ENCODE peak calls at places on chromosomes 11 and 22, in eight cellular contexts. T is WTC11, W is GM10248, M is nephron progenitor cell, N is Calu3, D is omental fat pad, K is OCI-LY7, R is natural killer cell. C is an unnamed sample.

GRCh38 chr11:91178366-91178765 is 955.5 kb upstream of the CHORDC1 start:
- DNase-seq in T (no peak), K (no peak), W (no peak), D (no peak), R (no peak), N (no peak), M (no peak), C (no peak)

GRCh38 chr11:79088967-79089366 is 351.9 kb downstream of the TENM4 start:
- DNase-seq in T (no peak), D (no peak), K (no peak), M (no peak), W (no peak), R (no peak), N (no peak), C (no peak)

GRCh38 chr11:15091620-15092019 is 18.2 kb downstream of the CALCB start:
- DNase-seq in N (no peak), T (no peak), W (no peak), R (no peak), D (no peak), K (peak), M (no peak), C (no peak)

GRCh38 chr11:66493124-66493523 is 12.9 kb downstream of the DPP3 start:
- DNase-seq in D (no peak), R (no peak), K (no peak), T (no peak), M (no peak), W (no peak), N (no peak), C (no peak)

GRCh38 chr11:104106136-104106754 is 57.7 kb downstream of the PDGFD start:
- DNase-seq in N (no peak), M (no peak), K (no peak), D (no peak), R (no peak), T (no peak), W (no peak), C (no peak)

GRCh38 chr11:66081505-66081904 is 11.4 kb downstream of the PACS1 start:
- DNase-seq in K (peak), T (no peak), R (peak), N (peak), D (no peak), W (peak), M (no peak), C (no peak)

GRCh38 chr11:35292290-35292689 is 127.1 kb downstream of the SLC1A2 start:
- DNase-seq in N (no peak), W (no peak), M (no peak), K (no peak), T (no peak), R (no peak), D (no peak), C (no peak)

GRCh38 chr11:63595296-63595695 is 18.9 kb downstream of the PLAAT3 start:
- DNase-seq in D (no peak), T (no peak), N (no peak), W (no peak), M (no peak), K (no peak), R (no peak), C (no peak)

GRCh38 chr11:59102259-59102765 is 4.7 kb upstream of the FAM111B start:
- DNase-seq in K (peak), R (no peak), T (peak), D (no peak), M (peak), N (peak), W (peak), C (peak)

GRCh38 chr11:20112291-20113146 is 47.8 kb downstream of the DBX1 start:
- DNase-seq in W (no peak), D (peak), T (no peak), K (no peak), N (peak), M (no peak), R (no peak), C (no peak)

GRCh38 chr11:40722179-40722795 is 737.2 kb downstream of the LRRC4C start:
- DNase-seq in N (no peak), D (no peak), M (peak), T (peak), K (no peak), R (no peak), W (peak), C (peak)

GRCh38 chr22:32771761-32772160 is 29.7 kb upstream of the TIMP3 start:
- DNase-seq in N (no peak), R (no peak), K (no peak), T (no peak), W (no peak), D (no peak), M (no peak), C (no peak)

GRCh38 chr22:39384750-39385480 is 14.7 kb upstream of the TAB1 start:
- DNase-seq in T (peak), D (no peak), N (peak), K (peak), M (peak), W (peak), R (no peak), C (no peak)

GRCh38 chr22:35684270-35684700 is 33.4 kb upstream of the APOL5 start:
- DNase-seq in T (peak), R (no peak), D (no peak), N (peak), M (no peak), W (no peak), K (peak), C (no peak)

GRCh38 chr11:69467196-69467595 is 14.3 kb upstream of the LINC01488 start:
- DNase-seq in W (no peak), T (no peak), N (no peak), D (no peak), R (no peak), M (no peak), K (no peak), C (no peak)

GRCh38 chr11:112770487-112770886 is 190.7 kb upstream of the NCAM1 start:
- DNase-seq in M (no peak), R (no peak), K (no peak), N (no peak), T (no peak), D (no peak), W (no peak), C (no peak)

GRCh38 chr22:45529097-45529496 is 26.4 kb downstream of the FBLN1 start:
- DNase-seq in T (no peak), D (no peak), R (no peak), M (no peak), N (no peak), W (no peak), K (no peak), C (no peak)

GRCh38 chr22:32177221-32177765 is 18.2 kb upstream of the C22orf42 start:
- DNase-seq in M (no peak), R (no peak), K (no peak), D (no peak), N (no peak), W (no peak), T (no peak), C (no peak)

GRCh38 chr22:36616682-36617081 is 86.9 kb downstream of the CACNG2 start:
- DNase-seq in W (no peak), K (no peak), N (no peak), T (no peak), D (no peak), M (no peak), R (no peak), C (no peak)

GRCh38 chr11:26571861-26572654 is at the start of gene MUC15:
- DNase-seq in N (no peak), T (no peak), D (no peak), R (no peak), M (no peak), W (no peak), K (no peak), C (no peak)

GRCh38 chr11:74453373-74453975 is 13.9 kb downstream of the KCNE3 start:
- DNase-seq in K (peak), T (peak), W (peak), D (peak), N (peak), M (peak), R (peak), C (peak)

GRCh38 chr11:31794546-31794945 is 16.6 kb downstream of the PAX6 start:
- DNase-seq in D (no peak), M (no peak), W (no peak), R (no peak), K (no peak), N (no peak), T (no peak), C (no peak)

GRCh38 chr22:25027959-25028840 is 75.7 kb downstream of the KIAA1671 start:
- DNase-seq in D (peak), N (peak), W (no peak), T (peak), K (no peak), R (no peak), M (peak), C (no peak)

GRCh38 chr11:125245299-125245698 is 80.7 kb downstream of the PKNOX2 start:
- DNase-seq in K (no peak), M (no peak), D (no peak), N (no peak), T (no peak), W (no peak), R (no peak), C (no peak)

GRCh38 chr11:113256431-113257227 is 57.8 kb upstream of the TTC12 start:
- DNase-seq in K (no peak), T (no peak), D (no peak), R (no peak), W (no peak), N (no peak), M (no peak), C (no peak)

GRCh38 chr11:75768112-75768908 is at the start of gene DGAT2:
- DNase-seq in R (peak), K (peak), N (peak), T (peak), M (peak), D (no peak), W (peak), C (peak)

DNA sequence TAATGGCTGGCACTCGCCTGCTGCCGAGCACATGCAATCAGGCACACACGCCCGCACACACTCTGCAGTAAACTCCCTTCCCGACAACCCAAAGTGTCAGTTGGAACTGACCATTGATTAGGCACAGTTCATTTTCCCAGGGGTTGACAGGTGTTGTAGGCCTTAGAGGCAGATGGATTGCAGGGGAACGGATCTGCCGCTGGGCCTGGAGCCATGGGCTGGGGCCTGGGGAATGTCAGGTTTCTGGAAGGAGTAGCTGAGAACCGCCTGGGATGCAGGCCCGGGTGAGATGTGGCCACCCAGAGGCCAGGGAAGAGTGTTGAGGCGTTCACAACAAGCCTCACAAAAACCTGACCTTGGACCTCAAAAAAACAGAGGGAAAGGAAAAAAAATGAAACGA is 313.6 kb downstream of the BUD13 start:
- DNase-seq in W (no peak), K (no peak), M (peak), R (no peak), D (no peak), T (no peak), N (no peak), C (no peak)
- TF ChIP-seq CTCF in W (no peak), K (no peak), M (no peak), R (no peak), D (no peak), T (no peak), N (no peak), C (no peak)

GRCh38 chr11:44057340-44057739 is 8.7 kb upstream of the ACCS start:
- DNase-seq in K (no peak), W (no peak), D (no peak), T (no peak), M (no peak), N (no peak), R (no peak), C (no peak)
- TF ChIP-seq CTCF in K (no peak), W (no peak), D (no peak), T (no peak), M (no peak), N (no peak), R (no peak), C (no peak)

GRCh38 chr22:38069372-38070249 is 12.4 kb downstream of the PICK1 start:
- DNase-seq in R (no peak), K (peak), M (peak), N (no peak), T (peak), W (no peak), D (no peak), C (no peak)
- TF ChIP-seq CTCF in R (no peak), K (peak), M (peak), N (peak), T (peak), W (peak), D (no peak), C (peak)

DNA sequence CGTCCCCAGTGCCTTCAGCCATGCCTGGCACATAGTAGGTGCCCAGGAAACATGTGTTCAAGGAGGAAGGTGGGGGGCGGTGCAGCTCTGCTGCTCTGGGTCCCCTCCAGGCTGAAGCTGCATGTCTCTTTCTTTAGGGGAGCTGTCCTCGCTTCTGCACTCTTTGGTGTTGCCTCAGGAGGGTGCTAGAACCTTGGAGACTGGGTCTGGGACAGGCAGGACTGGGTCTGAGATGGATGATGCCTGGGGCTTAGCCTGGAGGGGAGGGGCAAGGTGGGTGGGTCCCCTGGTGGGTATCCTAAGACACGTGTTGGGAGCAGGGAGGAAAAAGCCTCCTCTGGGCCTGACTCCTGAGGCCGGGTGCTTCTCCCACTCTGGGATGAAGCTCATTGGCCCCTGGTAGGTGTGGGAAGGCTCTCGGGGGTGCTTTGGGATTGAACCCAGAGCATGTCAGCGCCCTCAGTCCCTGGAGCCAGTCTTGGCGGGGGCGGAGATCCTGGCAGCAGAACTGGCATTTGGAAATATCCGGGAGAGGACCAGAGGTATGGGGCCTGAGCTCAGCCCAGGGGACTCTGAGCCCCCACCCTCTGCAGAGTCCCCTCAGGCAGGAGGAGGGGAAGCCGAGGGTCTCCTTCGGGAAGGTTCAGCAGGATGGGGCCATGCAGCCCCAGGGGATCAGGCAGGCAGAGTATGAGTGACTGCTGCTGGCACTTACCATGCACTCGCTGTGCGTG is 6.7 kb upstream of the GSTP1 start:
- DNase-seq in D (no peak), K (peak), N (no peak), R (no peak), M (no peak), W (no peak), T (peak), C (no peak)
- TF ChIP-seq CTCF in D (no peak), K (peak), N (no peak), R (no peak), M (no peak), W (peak), T (no peak), C (no peak)

DNA sequence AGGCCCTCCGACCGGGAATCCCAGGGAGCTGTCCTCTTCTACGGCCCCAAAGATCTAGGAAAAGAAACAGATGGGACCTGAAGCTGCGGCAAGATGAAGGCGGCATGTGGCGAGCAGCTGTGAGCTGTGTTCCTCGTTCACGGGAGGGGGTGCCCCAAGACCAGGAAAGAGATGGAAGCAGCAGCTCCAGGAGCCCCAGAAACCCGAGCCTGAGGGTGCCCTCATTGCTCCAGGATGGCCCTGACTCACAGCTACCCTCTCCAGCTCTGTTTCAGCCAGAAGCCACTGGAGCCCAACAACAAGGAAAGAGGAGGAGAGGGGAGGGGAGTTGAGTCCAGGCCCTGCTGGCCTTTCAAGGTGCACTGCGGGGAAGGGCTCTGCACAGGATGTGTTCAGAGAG is 23.7 kb upstream of the NAP1L4 start:
- DNase-seq in D (no peak), K (no peak), W (no peak), T (no peak), R (no peak), M (no peak), N (no peak), C (no peak)
- TF ChIP-seq CTCF in D (no peak), K (no peak), W (no peak), T (no peak), R (no peak), M (no peak), N (no peak), C (no peak)

GRCh38 chr22:49993649-49994360 is 18.8 kb downstream of the IL17REL start:
- DNase-seq in N (no peak), R (no peak), T (no peak), W (no peak), M (no peak), K (no peak), D (peak), C (no peak)
- TF ChIP-seq CTCF in N (no peak), R (no peak), T (no peak), W (no peak), M (no peak), K (no peak), D (no peak), C (no peak)

GRCh38 chr11:12016246-12016645 is 7.8 kb upstream of the DKK3 start:
- DNase-seq in K (no peak), M (no peak), D (no peak), W (no peak), R (no peak), N (no peak), T (no peak), C (no peak)
- TF ChIP-seq CTCF in K (no peak), M (no peak), D (no peak), W (no peak), R (no peak), N (no peak), T (no peak), C (no peak)

GRCh38 chr11:124152770-124153407 is 30.3 kb upstream of the OR10D3 start:
- DNase-seq in N (no peak), W (no peak), R (no peak), D (no peak), K (no peak), T (no peak), M (no peak), C (no peak)
- TF ChIP-seq CTCF in N (no peak), W (no peak), R (no peak), D (no peak), K (no peak), T (no peak), M (peak), C (no peak)

DNA sequence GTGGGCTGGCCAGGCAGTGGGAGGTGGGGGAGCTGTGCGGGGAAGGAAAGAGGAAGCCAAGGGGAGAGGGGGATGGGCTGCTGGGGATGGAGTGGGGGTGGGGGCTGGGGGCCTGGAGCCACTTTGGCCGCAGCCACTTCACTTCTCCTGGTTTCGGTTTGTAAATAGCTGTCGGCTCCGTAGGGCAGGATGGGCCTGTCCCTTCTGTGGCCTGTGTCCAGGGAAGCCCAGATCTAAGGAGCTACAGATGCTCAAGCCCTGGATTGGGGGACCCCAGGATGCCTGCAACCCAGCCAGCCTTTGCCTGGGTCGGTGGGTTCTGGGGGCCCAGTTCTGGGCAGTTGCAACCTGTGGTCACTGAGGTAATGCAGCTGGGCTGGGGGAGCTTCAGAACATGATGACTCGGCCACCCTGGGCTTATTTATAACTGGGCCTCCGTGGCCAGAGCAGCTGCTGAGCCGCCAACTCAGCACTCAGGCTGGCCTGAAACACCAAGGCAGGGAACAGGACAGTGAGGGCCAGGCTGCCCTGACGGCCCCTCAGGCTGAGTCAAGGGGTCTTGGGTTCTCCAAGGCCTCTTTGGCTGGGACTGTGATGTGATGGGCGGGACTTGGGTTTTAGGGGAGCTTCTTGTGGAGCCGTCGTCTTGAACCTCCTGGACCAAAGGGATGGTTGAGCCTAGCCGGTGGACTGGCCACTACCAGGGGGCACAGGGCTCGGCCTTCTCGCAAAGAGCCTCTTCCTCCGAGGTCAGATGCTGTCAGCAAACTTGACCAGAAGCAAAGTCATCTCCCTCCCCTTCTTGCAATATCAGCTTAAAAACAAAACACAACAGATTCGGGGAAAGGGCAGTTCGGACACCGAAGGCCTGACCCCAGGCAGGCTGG is 15.0 kb upstream of the SLC39A13 start:
- DNase-seq in T (no peak), R (no peak), M (no peak), K (no peak), D (no peak), N (no peak), W (peak), C (no peak)
- TF ChIP-seq CTCF in T (no peak), R (no peak), M (no peak), K (no peak), D (no peak), N (no peak), W (no peak), C (no peak)